ENCODE peak calls at places on chromosomes 5 and 9, in ten cellular contexts. O, X, E, H, C, T, W, I, Z and K are unnamed samples. For H3K9me3, the result is how much of the 10 kb centered on the place peaks cover.

GRCh38 chr9:114718801-114719221 is 36.8 kb upstream of the TEX48 start:
- DNase-seq in E (no peak), Z (no peak), W (peak), I (peak), C (no peak), T (no peak), O (peak), H (peak), X (no peak), K (no peak)

GRCh38 chr5:170791325-170791954 is 7.9 kb downstream of the GABRP start:
- DNase-seq in Z (no peak), W (peak), E (no peak), H (peak), C (peak), X (peak), O (peak), T (peak), I (no peak), K (peak)

GRCh38 chr9:88400021-88400420 is 11.8 kb downstream of the SPIN1 start:
- DNase-seq in H (no peak), I (no peak), O (peak), W (no peak), C (no peak), T (peak), E (no peak), X (no peak), Z (no peak), K (no peak)

GRCh38 chr5:127153031-127153430 is 79.7 kb upstream of the C5orf63 start:
- DNase-seq in Z (no peak), X (no peak), E (no peak), I (no peak), O (no peak), H (no peak), T (no peak), W (no peak), C (no peak), K (no peak)

GRCh38 chr5:491856-492155 is 32.4 kb downstream of the SLC9A3 start:
- DNase-seq in E (no peak), H (no peak), C (no peak), W (no peak), I (no peak), T (no peak), X (no peak), Z (no peak), O (no peak), K (no peak)

GRCh38 chr5:175444060-175444904 is at the start of gene DRD1:
- DNase-seq in H (peak), C (peak), W (no peak), O (peak), I (peak), Z (peak), T (peak), E (peak), X (no peak), K (no peak)

GRCh38 chr5:168137265-168137664 is 154.2 kb upstream of the WWC1 start:
- DNase-seq in C (no peak), O (no peak), Z (no peak), I (no peak), W (no peak), T (no peak), X (no peak), H (no peak), E (no peak), K (no peak)

GRCh38 chr9:114112778-114113585 is 13.9 kb upstream of the KIF12 start:
- DNase-seq in T (peak), H (peak), X (peak), C (no peak), Z (peak), E (peak), I (no peak), O (peak), W (no peak), K (peak)

GRCh38 chr9:122954253-122954691 is 13.5 kb downstream of the RABGAP1 start:
- DNase-seq in I (no peak), X (no peak), W (no peak), T (peak), C (no peak), Z (no peak), O (peak), H (no peak), E (no peak), K (no peak)

GRCh38 chr9:36132081-36132480 is 4.5 kb upstream of the GLIPR2 start:
- DNase-seq in C (no peak), E (no peak), X (no peak), I (no peak), W (no peak), H (no peak), T (peak), Z (no peak), O (peak), K (no peak)

GRCh38 chr9:114551750-114552685 is 35.6 kb upstream of the ATP6V1G1 start:
- DNase-seq in X (no peak), I (no peak), O (peak), Z (no peak), E (no peak), W (peak), C (peak), H (peak), T (peak), K (peak)

GRCh38 chr5:131264453-131265200 is 774 bp downstream of the CDC42SE2 start:
- DNase-seq in W (no peak), I (no peak), X (peak), Z (peak), H (peak), O (peak), T (peak), E (peak), C (peak), K (no peak)

GRCh38 chr5:36177715-36178556 is 26.0 kb downstream of the SKP2 start:
- DNase-seq in X (no peak), T (peak), W (peak), O (peak), H (peak), C (peak), I (no peak), Z (no peak), E (no peak), K (no peak)

GRCh38 chr5:157390179-157390923 is 69.7 kb upstream of the NIPAL4 start:
- DNase-seq in O (peak), C (no peak), T (peak), E (no peak), Z (peak), I (peak), H (peak), W (peak), X (no peak), K (no peak)

GRCh38 chr5:28648108-28648507 is 1609.7 kb upstream of the CDH9 start:
- DNase-seq in T (no peak), O (peak), W (no peak), C (no peak), E (no peak), H (peak), X (no peak), I (no peak), Z (no peak), K (no peak)

GRCh38 chr5:1762878-1763547 is 36.6 kb downstream of the MRPL36 start:
- DNase-seq in E (peak), O (no peak), W (no peak), H (no peak), Z (peak), C (no peak), T (no peak), X (no peak), I (no peak), K (no peak)

GRCh38 chr9:114656301-114656700 is 1.3 kb downstream of the TEX53 start:
- DNase-seq in C (no peak), Z (no peak), X (no peak), T (no peak), H (no peak), E (no peak), O (no peak), W (no peak), I (no peak), K (no peak)

GRCh38 chr5:171415115-171415730 is 4.2 kb upstream of the FGF18 start:
- DNase-seq in X (no peak), I (no peak), H (no peak), O (peak), W (no peak), C (no peak), T (peak), E (no peak), Z (no peak), K (no peak)

GRCh38 chr5:116002116-116002906 is 30.0 kb upstream of the ARL14EPL start:
- DNase-seq in I (no peak), E (no peak), C (no peak), Z (no peak), H (peak), W (no peak), X (no peak), O (no peak), T (peak), K (no peak)

GRCh38 chr9:131521822-131522221 is 9.2 kb downstream of the UCK1 start:
- DNase-seq in T (no peak), Z (no peak), O (no peak), H (no peak), E (no peak), C (no peak), X (no peak), I (no peak), W (no peak), K (no peak)

GRCh38 chr9:87088621-87089020 is 141.3 kb upstream of the GAS1 start:
- DNase-seq in Z (no peak), W (no peak), C (no peak), I (no peak), T (no peak), O (no peak), X (no peak), H (no peak), E (no peak), K (no peak)

GRCh38 chr5:179697108-179697507 is 1.7 kb upstream of the CANX start:
- DNase-seq in H (no peak), O (no peak), C (no peak), T (no peak), I (no peak), X (no peak), Z (no peak), E (no peak), W (no peak), K (no peak)
- H3K27ac ChIP-seq in H (peak), O (peak), C (peak), T (no peak), I (peak), X (peak), Z (peak), E (peak), W (peak), K (peak)

GRCh38 chr5:134911285-134912215 is 6.6 kb downstream of the PCBD2 start:
- DNase-seq in H (no peak), I (no peak), W (no peak), O (no peak), C (no peak), X (no peak), E (no peak), T (no peak), Z (no peak), K (no peak)

GRCh38 chr5:134913254-134913653 is 8.3 kb downstream of the PCBD2 start:
- DNase-seq in I (no peak), T (no peak), H (no peak), W (no peak), X (no peak), Z (no peak), E (no peak), O (no peak), C (no peak), K (no peak)

GRCh38 chr5:134920848-134921575 is 16.1 kb downstream of the PCBD2 start:
- DNase-seq in E (no peak), T (no peak), X (no peak), I (no peak), C (peak), O (no peak), Z (no peak), H (no peak), W (no peak), K (no peak)

GRCh38 chr5:134913795-134914194 is 8.9 kb downstream of the PCBD2 start:
- DNase-seq in W (no peak), C (no peak), H (no peak), E (no peak), I (no peak), T (no peak), O (no peak), X (no peak), Z (no peak), K (no peak)

DNA sequence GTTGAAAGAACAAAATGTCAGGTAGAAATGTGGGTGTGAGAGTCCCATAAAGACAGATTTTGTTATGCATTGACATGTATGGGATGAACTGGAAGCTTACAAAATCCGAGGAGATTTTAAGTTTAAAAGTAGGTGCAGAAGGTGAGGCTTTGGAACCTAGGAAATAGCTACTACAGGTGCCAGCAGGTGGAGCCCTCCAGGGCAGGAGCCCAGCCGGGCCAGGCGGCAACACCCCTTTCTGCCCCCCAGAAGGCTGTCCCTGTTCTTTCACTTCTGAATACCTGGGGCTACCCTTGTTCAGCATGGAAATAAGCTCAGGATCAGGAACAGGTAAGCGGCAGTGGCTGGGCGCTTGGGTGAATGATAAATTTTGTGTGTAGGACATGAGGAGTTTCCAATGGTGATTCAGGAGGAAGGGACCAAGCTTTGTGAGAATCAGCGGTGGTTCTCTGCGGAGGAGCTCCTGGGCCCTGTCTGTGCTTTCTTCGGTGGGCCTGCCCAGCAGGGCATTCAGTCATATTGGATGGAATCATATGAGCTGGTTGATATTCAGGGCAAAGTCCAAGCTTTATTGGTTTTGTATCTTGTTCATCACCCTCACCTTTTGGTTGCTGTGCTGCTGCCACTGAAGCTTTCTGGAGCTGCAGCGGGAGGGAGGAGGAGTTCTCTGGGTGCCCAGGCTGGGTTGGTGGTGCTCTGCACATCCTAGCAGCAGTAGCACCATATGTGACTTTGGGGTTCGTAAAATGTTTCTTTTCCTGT is 12.3 kb downstream of the PCBD2 start:
- DNase-seq in W (no peak), O (no peak), E (no peak), I (no peak), H (no peak), C (no peak), Z (no peak), X (no peak), T (no peak), K (no peak)
- TF ChIP-seq CTCF in W (peak), O (no peak), E (no peak), I (no peak), H (peak), C (peak), Z (no peak), X (peak), T (peak), K (no peak)

DNA sequence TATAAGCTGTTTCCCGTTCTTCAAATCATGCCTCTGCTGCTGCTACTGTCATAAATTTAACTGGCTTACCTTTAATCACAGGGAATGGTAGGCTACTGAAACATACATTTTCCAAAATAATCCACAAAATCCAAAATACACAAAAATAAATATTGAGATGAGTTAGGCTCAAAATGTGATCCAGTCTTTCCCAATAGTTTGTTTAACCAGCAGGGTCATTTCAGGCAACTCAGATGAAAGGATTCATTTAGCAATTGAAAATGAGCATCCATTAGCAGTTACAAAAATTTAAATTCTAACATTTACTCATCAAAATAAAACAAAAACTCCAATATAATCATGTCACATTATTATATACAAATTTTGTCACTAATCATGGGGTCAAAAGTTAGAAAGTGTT is 1015.6 kb upstream of the DMAC1 start:
- DNase-seq in C (no peak), Z (no peak), O (no peak), T (no peak), I (no peak), X (no peak), H (no peak), E (no peak), W (no peak), K (no peak)
- H3K9me3 ChIP-seq in C (under half), Z (under half), O (under half), T (under half), I (under half), X (under half), H (under half), E (under half), W (under half), K (under half)

GRCh38 chr9:73133921-73134407 is 17.7 kb upstream of the ANXA1 start:
- DNase-seq in Z (no peak), C (no peak), E (no peak), I (no peak), O (no peak), H (peak), W (no peak), X (no peak), T (no peak), K (no peak)
- H3K27ac ChIP-seq in Z (no peak), C (no peak), E (no peak), I (no peak), O (no peak), H (peak), W (no peak), X (peak), T (no peak), K (no peak)

GRCh38 chr5:151286246-151286645 is 17.3 kb downstream of the SLC36A3 start:
- DNase-seq in Z (no peak), E (no peak), O (no peak), I (no peak), T (no peak), X (no peak), C (no peak), H (no peak), W (no peak), K (no peak)

GRCh38 chr5:151285683-151286082 is 17.9 kb downstream of the SLC36A3 start:
- DNase-seq in C (no peak), I (no peak), E (no peak), X (no peak), H (no peak), Z (no peak), O (no peak), W (no peak), T (no peak), K (no peak)

GRCh38 chr5:151283120-151283825 is 20.3 kb downstream of the SLC36A3 start:
- DNase-seq in E (no peak), O (no peak), X (no peak), C (no peak), I (no peak), T (no peak), H (no peak), Z (no peak), W (no peak), K (no peak)

GRCh38 chr5:151284392-151284967 is 19.1 kb downstream of the SLC36A3 start:
- DNase-seq in O (no peak), T (no peak), Z (no peak), E (no peak), C (no peak), I (no peak), W (peak), X (no peak), H (peak), K (no peak)

GRCh38 chr5:151288180-151288579 is 15.4 kb downstream of the SLC36A3 start:
- DNase-seq in H (peak), X (no peak), E (no peak), I (no peak), O (no peak), C (no peak), W (peak), Z (no peak), T (no peak), K (no peak)
- TF ChIP-seq CTCF in H (no peak), X (no peak), E (no peak), I (no peak), O (no peak), C (no peak), W (peak), Z (no peak), T (no peak), K (no peak)